ENCODE peak calls at places on chromosomes 5 and 9, in nine cellular contexts. P, A, O, V, Y, W, X, Q and T are unnamed samples. For H3K27me3, the result is how much of the 10 kb centered on the place peaks cover.

GRCh38 chr9:114278881-114279570 is 43.9 kb upstream of the ORM1 start:
- DNase-seq in P (no peak), A (peak), O (no peak), V (peak), Y (peak), W (no peak), X (peak), Q (peak), T (no peak)

GRCh38 chr5:117118499-117118898 is 543.9 kb upstream of the SEMA6A start:
- DNase-seq in P (no peak), A (no peak), O (no peak), V (no peak), Y (no peak), W (no peak), X (no peak), Q (no peak), T (no peak)

GRCh38 chr5:92775711-92776615 is 805.1 kb downstream of the NR2F1-AS1 start:
- DNase-seq in P (no peak), A (no peak), O (no peak), V (no peak), Y (no peak), W (no peak), X (no peak), Q (peak), T (no peak)

GRCh38 chr9:16715404-16715803 is 155.1 kb downstream of the BNC2 start:
- DNase-seq in P (no peak), A (no peak), O (no peak), V (no peak), Y (peak), W (peak), X (no peak), Q (no peak), T (no peak)

GRCh38 chr9:89884356-89885083 is 279.7 kb downstream of the GADD45G start:
- DNase-seq in P (no peak), A (peak), O (no peak), V (no peak), Y (no peak), W (no peak), X (no peak), Q (no peak), T (no peak)

GRCh38 chr9:87830446-87830845 is 52.2 kb upstream of the SPATA31E1 start:
- DNase-seq in P (no peak), A (no peak), O (no peak), V (no peak), Y (no peak), W (no peak), X (no peak), Q (no peak), T (no peak)

GRCh38 chr5:143800715-143801114 is 11.2 kb upstream of the HMHB1 start:
- DNase-seq in P (no peak), A (no peak), O (no peak), V (no peak), Y (no peak), W (no peak), X (no peak), Q (no peak), T (no peak)

GRCh38 chr5:1385395-1386273 is 40.7 kb upstream of the CLPTM1L start:
- DNase-seq in P (peak), A (peak), O (peak), V (peak), Y (peak), W (peak), X (peak), Q (peak), T (peak)

GRCh38 chr5:107519900-107520354 is 150.8 kb downstream of the EFNA5 start:
- DNase-seq in P (peak), A (no peak), O (no peak), V (no peak), Y (peak), W (no peak), X (no peak), Q (peak), T (no peak)

GRCh38 chr9:111001471-111001870 is 36.8 kb downstream of the LPAR1 start:
- DNase-seq in P (no peak), A (no peak), O (no peak), V (no peak), Y (no peak), W (no peak), X (no peak), Q (no peak), T (no peak)

GRCh38 chr5:131109540-131110255 is 55.4 kb downstream of the HINT1 start:
- DNase-seq in P (peak), A (no peak), O (no peak), V (peak), Y (peak), W (peak), X (no peak), Q (no peak), T (no peak)

GRCh38 chr9:95727947-95728546 is 147.4 kb upstream of the ERCC6L2 start:
- DNase-seq in P (no peak), A (no peak), O (no peak), V (no peak), Y (no peak), W (no peak), X (no peak), Q (no peak), T (no peak)

GRCh38 chr9:124263800-124264426 is 6.2 kb downstream of the NEK6 start:
- DNase-seq in P (no peak), A (no peak), O (no peak), V (no peak), Y (no peak), W (peak), X (no peak), Q (no peak), T (no peak)
- TF ChIP-seq CTCF in P (no peak), A (no peak), O (no peak), V (no peak), Y (no peak), W (no peak), X (no peak), Q (no peak), T (no peak)

GRCh38 chr9:124518116-124518515 is 10.9 kb upstream of the NR5A1 start:
- DNase-seq in P (no peak), A (no peak), O (no peak), V (no peak), Y (no peak), W (no peak), X (no peak), Q (no peak), T (no peak)
- H3K27me3 ChIP-seq in P (under half), A (under half), O (under half), V (under half), Y (under half), W (under half), X (under half), Q (under half), T (under half)

GRCh38 chr5:141182248-141182647 is at the start of gene PCDHB16:
- DNase-seq in P (peak), A (no peak), O (peak), V (no peak), Y (peak), W (peak), X (no peak), Q (no peak), T (no peak)
- TF ChIP-seq CTCF in P (peak), A (peak), O (no peak), V (no peak), Y (peak), W (peak), X (peak), Q (no peak), T (no peak)

GRCh38 chr5:175795959-175796358 is 75.4 kb upstream of the CPLX2 start:
- DNase-seq in P (no peak), A (no peak), O (no peak), V (no peak), Y (no peak), W (no peak), X (no peak), Q (no peak), T (no peak)

GRCh38 chr5:175800656-175801081 is 70.7 kb upstream of the CPLX2 start:
- DNase-seq in P (no peak), A (no peak), O (no peak), V (peak), Y (peak), W (no peak), X (no peak), Q (no peak), T (no peak)

GRCh38 chr5:175796536-175797499 is 74.6 kb upstream of the CPLX2 start:
- DNase-seq in P (peak), A (peak), O (peak), V (peak), Y (peak), W (peak), X (no peak), Q (peak), T (peak)

GRCh38 chr5:175797521-175798038 is 73.8 kb upstream of the CPLX2 start:
- DNase-seq in P (peak), A (no peak), O (no peak), V (no peak), Y (no peak), W (peak), X (no peak), Q (no peak), T (no peak)

GRCh38 chr5:175798626-175799025 is 72.8 kb upstream of the CPLX2 start:
- DNase-seq in P (no peak), A (no peak), O (no peak), V (no peak), Y (no peak), W (no peak), X (no peak), Q (no peak), T (no peak)
- H3K27me3 ChIP-seq in P (half or more), A (under half), O (under half), V (under half), Y (under half), W (under half), X (under half), Q (under half), T (half or more)

GRCh38 chr5:177487975-177488374 is 9.4 kb downstream of the PDLIM7 start:
- DNase-seq in P (no peak), A (no peak), O (no peak), V (no peak), Y (no peak), W (no peak), X (no peak), Q (no peak), T (no peak)
- TF ChIP-seq CTCF in P (no peak), A (no peak), O (no peak), V (peak), Y (no peak), W (no peak), X (no peak), Q (no peak), T (no peak)

DNA sequence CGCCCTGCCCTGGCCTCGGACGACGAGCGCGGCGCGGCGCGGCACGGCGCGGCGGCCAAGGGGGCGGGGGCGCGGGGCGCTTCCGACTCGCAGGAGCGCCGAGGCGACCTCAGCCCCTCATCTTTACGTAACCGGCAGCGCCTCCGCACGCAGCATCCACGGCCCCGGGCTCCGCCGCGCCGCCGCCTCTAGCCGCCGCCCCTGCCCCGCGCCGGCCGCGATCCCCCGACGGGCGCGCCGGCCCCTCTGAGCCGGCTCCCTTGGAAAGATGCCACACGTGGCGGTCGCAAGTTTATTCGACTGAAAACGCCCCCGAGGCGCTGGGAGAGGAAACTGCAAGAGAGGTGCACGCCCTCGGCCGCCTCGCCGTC is 1.0 kb downstream of the KLF9 start:
- DNase-seq in P (peak), A (no peak), O (no peak), V (no peak), Y (no peak), W (no peak), X (peak), Q (no peak), T (peak)
- H3K27me3 ChIP-seq in P (half or more), A (under half), O (under half), V (under half), Y (under half), W (under half), X (under half), Q (under half), T (under half)